ENCODE peak calls at places on chromosomes 11 and 22, in ten cellular contexts. One of them, this sample, is unnamed.

GRCh38 chr11:66313321-66314185 is 3.3 kb downstream of the CD248 start:
- DNase-seq in neural progenitor cell: peak; percentile 85
- DNase-seq in neural crest cell: no peak
- DNase-seq in lower leg skin: no peak
- DNase-seq in foreskin fibroblast: peak; percentile 76
- DNase-seq in heart right ventricle: no peak
- DNase-seq in K562: peak; percentile 45
- DNase-seq in fibroblast of pulmonary artery: peak; percentile 32
- DNase-seq in endothelial cell: no peak
- DNase-seq in fibroblast of villous mesenchyme: peak; percentile 50
- DNase-seq in this sample: no peak

GRCh38 chr11:11230802-11231562 is 122.1 kb downstream of the CSNK2A3 start:
- DNase-seq in neural progenitor cell: peak; percentile 65
- DNase-seq in foreskin fibroblast: no peak
- DNase-seq in endothelial cell: peak; percentile 58
- DNase-seq in fibroblast of pulmonary artery: no peak
- DNase-seq in K562: peak; percentile 25
- DNase-seq in neural crest cell: no peak
- DNase-seq in fibroblast of villous mesenchyme: no peak
- DNase-seq in heart right ventricle: no peak
- DNase-seq in lower leg skin: no peak
- DNase-seq in this sample: peak; percentile 11

GRCh38 chr11:96267490-96268010 is 75.4 kb downstream of the MAML2 start:
- DNase-seq in K562: no peak
- DNase-seq in heart right ventricle: no peak
- DNase-seq in neural crest cell: no peak
- DNase-seq in fibroblast of pulmonary artery: peak; percentile 40
- DNase-seq in foreskin fibroblast: no peak
- DNase-seq in fibroblast of villous mesenchyme: peak; percentile 55
- DNase-seq in neural progenitor cell: no peak
- DNase-seq in endothelial cell: no peak
- DNase-seq in lower leg skin: no peak
- DNase-seq in this sample: no peak

GRCh38 chr11:103927535-103927934 is 108.9 kb upstream of the DDI1 start:
- DNase-seq in endothelial cell: no peak
- DNase-seq in lower leg skin: no peak
- DNase-seq in fibroblast of pulmonary artery: peak; percentile 56
- DNase-seq in K562: no peak
- DNase-seq in neural crest cell: no peak
- DNase-seq in neural progenitor cell: no peak
- DNase-seq in heart right ventricle: no peak
- DNase-seq in fibroblast of villous mesenchyme: peak; percentile 36
- DNase-seq in foreskin fibroblast: peak; percentile 50
- DNase-seq in this sample: peak; percentile 30

GRCh38 chr11:119486016-119486415 is 63.0 kb upstream of the THY1 start:
- DNase-seq in K562: no peak
- DNase-seq in neural progenitor cell: no peak
- DNase-seq in endothelial cell: no peak
- DNase-seq in heart right ventricle: no peak
- DNase-seq in neural crest cell: no peak
- DNase-seq in lower leg skin: no peak
- DNase-seq in foreskin fibroblast: no peak
- DNase-seq in fibroblast of villous mesenchyme: no peak
- DNase-seq in fibroblast of pulmonary artery: no peak
- DNase-seq in this sample: no peak

GRCh38 chr11:69638941-69639681 is 1.8 kb upstream of the CCND1 start:
- DNase-seq in neural crest cell: peak; percentile 91
- DNase-seq in fibroblast of villous mesenchyme: peak; percentile 98
- DNase-seq in endothelial cell: peak; percentile 91
- DNase-seq in K562: peak; percentile 77
- DNase-seq in fibroblast of pulmonary artery: peak; percentile 97
- DNase-seq in heart right ventricle: peak; percentile 96
- DNase-seq in neural progenitor cell: peak; percentile 98
- DNase-seq in lower leg skin: peak; percentile 92
- DNase-seq in foreskin fibroblast: peak; percentile 99
- DNase-seq in this sample: peak; percentile 99

GRCh38 chr22:17738386-17739128 is 35.7 kb downstream of the BID start:
- DNase-seq in lower leg skin: no peak
- DNase-seq in neural progenitor cell: no peak
- DNase-seq in endothelial cell: no peak
- DNase-seq in foreskin fibroblast: no peak
- DNase-seq in fibroblast of villous mesenchyme: no peak
- DNase-seq in fibroblast of pulmonary artery: no peak
- DNase-seq in neural crest cell: no peak
- DNase-seq in heart right ventricle: no peak
- DNase-seq in K562: no peak
- DNase-seq in this sample: no peak

GRCh38 chr11:107928767-107929507 is 689 bp downstream of the RAB39A start:
- DNase-seq in fibroblast of villous mesenchyme: no peak
- DNase-seq in endothelial cell: peak; percentile 14
- DNase-seq in heart right ventricle: peak; percentile 8
- DNase-seq in lower leg skin: peak; percentile 19
- DNase-seq in neural crest cell: peak; percentile 13
- DNase-seq in foreskin fibroblast: no peak
- DNase-seq in K562: no peak
- DNase-seq in fibroblast of pulmonary artery: no peak
- DNase-seq in neural progenitor cell: peak; percentile 71
- DNase-seq in this sample: peak; percentile 51

GRCh38 chr11:2924821-2925675 is 4.2 kb downstream of the PHLDA2 start:
- DNase-seq in neural progenitor cell: no peak
- DNase-seq in lower leg skin: no peak
- DNase-seq in endothelial cell: no peak
- DNase-seq in heart right ventricle: no peak
- DNase-seq in neural crest cell: no peak
- DNase-seq in fibroblast of villous mesenchyme: no peak
- DNase-seq in foreskin fibroblast: no peak
- DNase-seq in K562: no peak
- DNase-seq in fibroblast of pulmonary artery: no peak
- DNase-seq in this sample: no peak

GRCh38 chr11:67631427-67631826 is 1.7 kb upstream of the NUDT8 start:
- DNase-seq in heart right ventricle: no peak
- DNase-seq in neural crest cell: no peak
- DNase-seq in lower leg skin: no peak
- DNase-seq in foreskin fibroblast: no peak
- DNase-seq in endothelial cell: no peak
- DNase-seq in fibroblast of pulmonary artery: no peak
- DNase-seq in K562: no peak
- DNase-seq in fibroblast of villous mesenchyme: no peak
- DNase-seq in neural progenitor cell: no peak
- DNase-seq in this sample: no peak

GRCh38 chr11:3181722-3182461 is 16.8 kb upstream of the OSBPL5 start:
- DNase-seq in fibroblast of pulmonary artery: no peak
- DNase-seq in heart right ventricle: no peak
- DNase-seq in fibroblast of villous mesenchyme: no peak
- DNase-seq in K562: no peak
- DNase-seq in neural crest cell: no peak
- DNase-seq in neural progenitor cell: no peak
- DNase-seq in lower leg skin: no peak
- DNase-seq in endothelial cell: no peak
- DNase-seq in foreskin fibroblast: no peak
- DNase-seq in this sample: no peak

GRCh38 chr22:48248901-48249455 is 1486.5 kb downstream of the TBC1D22A start:
- DNase-seq in neural progenitor cell: no peak
- DNase-seq in endothelial cell: no peak
- DNase-seq in fibroblast of villous mesenchyme: no peak
- DNase-seq in heart right ventricle: no peak
- DNase-seq in foreskin fibroblast: no peak
- DNase-seq in fibroblast of pulmonary artery: no peak
- DNase-seq in lower leg skin: no peak
- DNase-seq in K562: no peak
- DNase-seq in neural crest cell: no peak
- DNase-seq in this sample: peak; percentile 57

DNA sequence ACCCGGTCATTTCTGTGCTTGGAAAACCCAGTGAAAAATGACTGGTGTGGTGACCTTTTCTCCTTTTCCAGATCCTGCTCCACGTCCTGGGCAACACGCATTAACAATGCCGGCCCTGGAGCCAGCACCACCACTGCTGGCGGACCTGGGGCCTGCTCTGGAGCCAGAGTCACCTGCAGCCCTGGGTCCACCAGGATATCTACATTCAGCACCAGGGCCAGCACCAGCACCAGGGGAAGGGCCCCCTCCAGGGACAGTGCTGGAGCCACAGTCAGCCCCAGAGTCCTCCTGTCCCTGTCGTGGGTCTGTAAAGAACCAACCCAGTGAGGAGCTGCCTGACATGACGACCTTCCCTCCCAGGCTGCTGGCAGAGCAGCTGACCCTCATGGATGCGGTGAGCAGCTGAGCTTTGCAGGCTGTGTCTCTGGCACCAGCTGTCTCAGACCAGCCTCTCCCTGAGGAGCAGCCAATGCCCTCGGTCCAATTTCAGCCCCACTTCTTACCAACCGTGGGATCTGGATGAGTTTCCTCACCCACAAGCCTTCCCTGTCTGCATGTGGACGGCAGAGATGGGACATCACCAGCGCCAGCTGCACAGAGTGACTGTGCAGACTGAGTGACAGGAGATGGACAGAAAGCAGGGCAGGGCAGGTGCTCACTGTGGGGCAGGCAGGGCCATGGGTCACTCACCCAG is 1.9 kb downstream of the RGL4 start:
- DNase-seq in heart right ventricle: no peak
- DNase-seq in foreskin fibroblast: no peak
- DNase-seq in endothelial cell: no peak
- DNase-seq in K562: no peak
- DNase-seq in neural progenitor cell: peak; percentile 23
- DNase-seq in fibroblast of villous mesenchyme: no peak
- DNase-seq in fibroblast of pulmonary artery: no peak
- DNase-seq in lower leg skin: no peak
- DNase-seq in neural crest cell: no peak
- DNase-seq in this sample: no peak
- TF ChIP-seq CTCF in heart right ventricle: no peak
- TF ChIP-seq CTCF in foreskin fibroblast: no peak
- TF ChIP-seq CTCF in endothelial cell: no peak
- TF ChIP-seq CTCF in K562: no peak
- TF ChIP-seq CTCF in neural progenitor cell: no peak
- TF ChIP-seq CTCF in fibroblast of villous mesenchyme: no peak
- TF ChIP-seq CTCF in fibroblast of pulmonary artery: no peak
- TF ChIP-seq CTCF in lower leg skin: no peak
- TF ChIP-seq CTCF in neural crest cell: no peak
- TF ChIP-seq CTCF in this sample: no peak

GRCh38 chr22:37823134-37823985 is at the start of gene GALR3:
- DNase-seq in endothelial cell: no peak
- DNase-seq in neural progenitor cell: no peak
- DNase-seq in lower leg skin: no peak
- DNase-seq in foreskin fibroblast: no peak
- DNase-seq in heart right ventricle: no peak
- DNase-seq in fibroblast of villous mesenchyme: no peak
- DNase-seq in neural crest cell: no peak
- DNase-seq in K562: no peak
- DNase-seq in fibroblast of pulmonary artery: no peak
- DNase-seq in this sample: no peak
- TF ChIP-seq CTCF in endothelial cell: no peak
- TF ChIP-seq CTCF in neural progenitor cell: no peak
- TF ChIP-seq CTCF in lower leg skin: no peak
- TF ChIP-seq CTCF in foreskin fibroblast: no peak
- TF ChIP-seq CTCF in heart right ventricle: no peak
- TF ChIP-seq CTCF in fibroblast of villous mesenchyme: no peak
- TF ChIP-seq CTCF in neural crest cell: no peak
- TF ChIP-seq CTCF in K562: no peak
- TF ChIP-seq CTCF in fibroblast of pulmonary artery: no peak
- TF ChIP-seq CTCF in this sample: no peak

GRCh38 chr11:130369713-130370112 is 55.0 kb upstream of the ZBTB44 start:
- DNase-seq in K562: no peak
- DNase-seq in neural crest cell: no peak
- DNase-seq in neural progenitor cell: no peak
- DNase-seq in heart right ventricle: no peak
- DNase-seq in fibroblast of pulmonary artery: no peak
- DNase-seq in fibroblast of villous mesenchyme: no peak
- DNase-seq in foreskin fibroblast: no peak
- DNase-seq in lower leg skin: no peak
- DNase-seq in endothelial cell: no peak
- DNase-seq in this sample: no peak

GRCh38 chr11:130369141-130369691 is 54.5 kb upstream of the ZBTB44 start:
- DNase-seq in foreskin fibroblast: peak; percentile 21
- DNase-seq in heart right ventricle: peak; percentile 17
- DNase-seq in fibroblast of pulmonary artery: no peak
- DNase-seq in fibroblast of villous mesenchyme: no peak
- DNase-seq in neural crest cell: no peak
- DNase-seq in neural progenitor cell: no peak
- DNase-seq in endothelial cell: no peak
- DNase-seq in K562: no peak
- DNase-seq in lower leg skin: no peak
- DNase-seq in this sample: no peak

GRCh38 chr11:130371004-130371590 is 56.4 kb upstream of the ZBTB44 start:
- DNase-seq in heart right ventricle: no peak
- DNase-seq in fibroblast of villous mesenchyme: no peak
- DNase-seq in fibroblast of pulmonary artery: no peak
- DNase-seq in neural progenitor cell: no peak
- DNase-seq in foreskin fibroblast: no peak
- DNase-seq in K562: no peak
- DNase-seq in lower leg skin: no peak
- DNase-seq in endothelial cell: no peak
- DNase-seq in neural crest cell: no peak
- DNase-seq in this sample: no peak
- TF ChIP-seq CTCF in heart right ventricle: no peak
- TF ChIP-seq CTCF in fibroblast of villous mesenchyme: no peak
- TF ChIP-seq CTCF in fibroblast of pulmonary artery: no peak
- TF ChIP-seq CTCF in neural progenitor cell: peak; percentile 14
- TF ChIP-seq CTCF in foreskin fibroblast: no peak
- TF ChIP-seq CTCF in K562: no peak
- TF ChIP-seq CTCF in lower leg skin: no peak
- TF ChIP-seq CTCF in endothelial cell: no peak
- TF ChIP-seq CTCF in neural crest cell: no peak
- TF ChIP-seq CTCF in this sample: no peak

DNA sequence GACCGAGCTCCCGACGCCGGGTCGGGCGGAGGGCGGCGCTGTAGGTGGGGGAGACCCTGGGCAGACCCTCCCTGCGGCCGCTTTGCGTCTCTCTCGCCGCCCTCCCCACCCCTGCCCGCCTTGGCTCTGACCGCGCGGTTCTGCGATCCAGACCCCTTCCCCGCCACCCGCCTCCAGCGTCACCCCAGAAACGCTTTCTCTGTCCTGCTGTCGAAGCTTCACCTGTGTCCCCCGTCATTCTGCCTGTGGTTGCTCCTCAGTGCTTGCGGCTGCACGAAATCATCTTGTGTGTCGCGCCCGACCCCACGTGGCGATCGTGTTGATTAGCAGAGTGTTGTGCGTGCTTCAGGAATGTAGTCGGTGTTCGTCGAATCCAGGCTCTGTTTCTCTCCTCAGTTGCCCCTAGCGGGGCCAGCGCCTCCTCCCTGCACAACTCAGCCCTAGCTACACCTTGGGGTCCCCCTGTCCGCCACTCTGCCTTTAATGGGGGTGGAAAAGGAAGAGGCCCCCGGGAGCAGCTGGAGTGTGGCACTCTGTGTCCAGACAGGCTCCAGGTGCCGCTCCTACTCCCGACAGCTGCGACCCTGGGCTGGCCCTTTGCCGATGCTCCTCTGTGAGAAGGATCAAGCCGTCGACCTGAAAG is 851 bp downstream of the PTDSS2 start:
- DNase-seq in neural progenitor cell: peak; percentile 85
- DNase-seq in neural crest cell: peak; percentile 47
- DNase-seq in fibroblast of villous mesenchyme: peak; percentile 77
- DNase-seq in foreskin fibroblast: peak; percentile 83
- DNase-seq in endothelial cell: peak; percentile 63
- DNase-seq in heart right ventricle: peak; percentile 42
- DNase-seq in fibroblast of pulmonary artery: peak; percentile 63
- DNase-seq in K562: peak; percentile 45
- DNase-seq in lower leg skin: peak; percentile 69
- DNase-seq in this sample: peak; percentile 71
- TF ChIP-seq CTCF in neural progenitor cell: peak; percentile 37
- TF ChIP-seq CTCF in neural crest cell: peak; percentile 48
- TF ChIP-seq CTCF in fibroblast of villous mesenchyme: peak; percentile 2
- TF ChIP-seq CTCF in foreskin fibroblast: peak; percentile 5
- TF ChIP-seq CTCF in endothelial cell: no peak
- TF ChIP-seq CTCF in heart right ventricle: no peak
- TF ChIP-seq CTCF in fibroblast of pulmonary artery: no peak
- TF ChIP-seq CTCF in K562: peak; percentile 34
- TF ChIP-seq CTCF in lower leg skin: no peak
- TF ChIP-seq CTCF in this sample: peak; percentile 45

GRCh38 chr11:76419896-76420295 is 24.9 kb upstream of the EMSY start:
- DNase-seq in neural progenitor cell: peak; percentile 34
- DNase-seq in heart right ventricle: no peak
- DNase-seq in neural crest cell: no peak
- DNase-seq in lower leg skin: no peak
- DNase-seq in fibroblast of villous mesenchyme: no peak
- DNase-seq in K562: peak; percentile 46
- DNase-seq in endothelial cell: peak; percentile 22
- DNase-seq in foreskin fibroblast: no peak
- DNase-seq in fibroblast of pulmonary artery: no peak
- DNase-seq in this sample: peak; percentile 35
- TF ChIP-seq CTCF in neural progenitor cell: peak; percentile 54
- TF ChIP-seq CTCF in heart right ventricle: no peak
- TF ChIP-seq CTCF in neural crest cell: peak; percentile 37
- TF ChIP-seq CTCF in lower leg skin: no peak
- TF ChIP-seq CTCF in fibroblast of villous mesenchyme: peak; percentile 30
- TF ChIP-seq CTCF in K562: peak; percentile 55
- TF ChIP-seq CTCF in endothelial cell: peak; percentile 46
- TF ChIP-seq CTCF in foreskin fibroblast: no peak
- TF ChIP-seq CTCF in fibroblast of pulmonary artery: peak; percentile 39
- TF ChIP-seq CTCF in this sample: peak; percentile 54